ENCODE peak calls at places on chromosomes 4 and X, in five cellular contexts. Z is T-helper 2 cell, H is colonic mucosa, N is breast epithelium, Y is HCEC 1CT. U is an unnamed sample.

GRCh38 chr4:87462102-87462501 is 39.7 kb downstream of the NUDT9 start:
- DNase-seq in Z (no peak), H (no peak), N (no peak), Y (no peak), U (no peak)

GRCh38 chrX:139920306-139920705 is 12.5 kb downstream of the ATP11C start:
- DNase-seq in Z (no peak), H (no peak), N (no peak), Y (no peak), U (no peak)

GRCh38 chr4:85092536-85092935 is 126.0 kb upstream of the WDFY3 start:
- DNase-seq in Z (no peak), H (no peak), N (no peak), Y (no peak), U (no peak)

GRCh38 chr4:86593726-86594558 is at the start of gene PTPN13:
- DNase-seq in Z (peak; percentile 45), H (peak; percentile 96), N (peak; percentile 97), Y (peak; percentile 95), U (peak; percentile 98)

GRCh38 chrX:109774706-109775105 is 41.6 kb upstream of the ACSL4 start:
- DNase-seq in Z (no peak), H (no peak), N (no peak), Y (peak; percentile 84), U (peak; percentile 86)

GRCh38 chr4:60611762-60612496 is 588.2 kb upstream of the ADGRL3 start:
- DNase-seq in Z (no peak), H (no peak), N (no peak), Y (no peak), U (peak; percentile 68)

GRCh38 chr4:81471361-81472248 is at the start of gene RASGEF1B:
- DNase-seq in Z (peak; percentile 96), H (peak; percentile 92), N (peak; percentile 79), Y (peak; percentile 6), U (peak; percentile 11)

GRCh38 chr4:183256756-183257385 is 63.2 kb downstream of the CLDN22 start:
- DNase-seq in Z (peak; percentile 9), H (no peak), N (no peak), Y (peak; percentile 23), U (peak; percentile 60)

GRCh38 chr4:76197971-76198410 is 15.6 kb downstream of the SCARB2 start:
- DNase-seq in Z (no peak), H (no peak), N (no peak), Y (peak; percentile 33), U (no peak)

GRCh38 chrX:34578237-34578636 is 78.8 kb downstream of the TMEM47 start:
- DNase-seq in Z (no peak), H (no peak), N (no peak), Y (peak; percentile 11), U (peak; percentile 33)

U was measured in ELR.